ENCODE peak calls at places on chromosomes 13 and 19, in four cellular contexts. Z, G, L and E are unnamed samples.

GRCh38 chr19:1082165-1082927 is 12.8 kb downstream of the POLR2E start:
- DNase-seq in Z (no peak), G (no peak), L (peak), E (no peak)

GRCh38 chr19:32181356-32181920 is 164.0 kb upstream of the ZNF507 start:
- DNase-seq in G (no peak), L (no peak), Z (no peak), E (no peak)

GRCh38 chr13:105936816-105937215 is 598.6 kb downstream of the EFNB2 start:
- DNase-seq in L (no peak), G (no peak), Z (peak), E (no peak)

GRCh38 chr13:21894091-21894490 is 223.2 kb downstream of the FGF9 start:
- DNase-seq in Z (no peak), L (no peak), G (no peak), E (no peak)

GRCh38 chr19:2034729-2035589 is 16.1 kb downstream of the MKNK2 start:
- DNase-seq in Z (peak), G (no peak), L (peak), E (no peak)

GRCh38 chr13:33727356-33728083 is 90.4 kb upstream of the RFC3 start:
- DNase-seq in Z (no peak), L (no peak), G (no peak), E (no peak)

GRCh38 chr13:101880581-101880980 is 428.1 kb downstream of the ITGBL1 start:
- DNase-seq in L (no peak), G (no peak), Z (no peak), E (no peak)

GRCh38 chr19:33054623-33055022 is 10.1 kb downstream of the RHPN2 start:
- DNase-seq in G (no peak), Z (no peak), L (no peak), E (no peak)

GRCh38 chr13:97407540-97407939 is 26.4 kb upstream of the RAP2A start:
- DNase-seq in Z (no peak), L (no peak), G (no peak), E (no peak)

GRCh38 chr13:31638577-31638976 is 100.7 kb upstream of the RXFP2 start:
- DNase-seq in Z (peak), G (no peak), L (no peak), E (no peak)

GRCh38 chr19:2193807-2194206 is 30.1 kb downstream of the DOT1L start:
- DNase-seq in G (no peak), L (no peak), Z (no peak), E (no peak)

GRCh38 chr13:72023895-72024294 is 156.9 kb upstream of the DACH1 start:
- DNase-seq in G (no peak), Z (no peak), L (no peak), E (no peak)

GRCh38 chr19:42683917-42684513 is 56.3 kb downstream of the PSG3 start:
- DNase-seq in Z (peak), L (peak), G (no peak), E (peak)

GRCh38 chr19:8567522-8568172 is 9.6 kb downstream of the MYO1F start:
- DNase-seq in L (no peak), G (no peak), Z (no peak), E (no peak)

GRCh38 chr13:31591834-31592233 is 147.5 kb upstream of the RXFP2 start:
- DNase-seq in G (no peak), Z (no peak), L (no peak), E (no peak)

GRCh38 chr19:14563989-14564650 is 7.7 kb downstream of the NDUFB7 start:
- DNase-seq in Z (no peak), L (peak), G (no peak), E (no peak)

GRCh38 chr13:98384739-98385138 is 192.2 kb downstream of the STK24 start:
- DNase-seq in G (no peak), Z (peak), L (no peak), E (no peak)

GRCh38 chr19:48279747-48280146 is 9.9 kb downstream of the ZNF114 start:
- DNase-seq in L (no peak), G (no peak), Z (no peak), E (no peak)

GRCh38 chr19:11418518-11419506 is at the start of gene RGL3:
- DNase-seq in G (no peak), Z (no peak), L (peak), E (no peak)

GRCh38 chr19:941292-942132 is 15.7 kb downstream of the ARID3A start:
- DNase-seq in L (no peak), G (no peak), Z (no peak), E (no peak)

GRCh38 chr13:58999851-59000250 is 1163.9 kb downstream of the DIAPH3 start:
- DNase-seq in G (no peak), L (no peak), Z (no peak), E (no peak)

GRCh38 chr13:40552895-40553294 is 113.5 kb downstream of the FOXO1 start:
- DNase-seq in Z (no peak), G (no peak), L (no peak), E (peak)

GRCh38 chr19:43739836-43740235 is 14.9 kb downstream of the SMG9 start:
- DNase-seq in Z (no peak), G (no peak), L (no peak), E (no peak)
- TF ChIP-seq POLR2A in Z (no peak), G (no peak), L (no peak), E (no peak)

DNA sequence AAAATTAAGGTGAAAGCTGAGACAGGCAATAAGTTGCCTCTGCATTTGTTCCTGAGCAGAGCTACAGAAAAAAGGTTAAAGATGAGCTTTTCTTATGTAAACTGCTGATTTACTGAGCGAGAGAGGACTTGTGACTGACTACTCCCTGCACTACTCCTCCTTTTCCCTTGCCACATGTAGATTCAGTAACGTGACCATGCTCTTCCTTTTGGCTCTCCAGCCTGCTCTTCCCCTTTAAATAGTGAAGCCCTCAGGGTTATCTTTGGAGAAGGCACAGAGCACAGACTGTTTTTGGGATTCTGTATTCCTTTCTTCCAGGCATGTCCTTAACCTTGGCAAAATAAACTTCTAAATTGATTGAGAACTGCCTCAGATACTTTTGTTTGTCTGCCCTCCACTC is 630.1 kb downstream of the UQCRFS1 start:
- DNase-seq in Z (no peak), L (no peak), G (no peak), E (no peak)
- TF ChIP-seq MXI1 in Z (no peak), L (no peak), G (no peak), E (no peak)

DNA sequence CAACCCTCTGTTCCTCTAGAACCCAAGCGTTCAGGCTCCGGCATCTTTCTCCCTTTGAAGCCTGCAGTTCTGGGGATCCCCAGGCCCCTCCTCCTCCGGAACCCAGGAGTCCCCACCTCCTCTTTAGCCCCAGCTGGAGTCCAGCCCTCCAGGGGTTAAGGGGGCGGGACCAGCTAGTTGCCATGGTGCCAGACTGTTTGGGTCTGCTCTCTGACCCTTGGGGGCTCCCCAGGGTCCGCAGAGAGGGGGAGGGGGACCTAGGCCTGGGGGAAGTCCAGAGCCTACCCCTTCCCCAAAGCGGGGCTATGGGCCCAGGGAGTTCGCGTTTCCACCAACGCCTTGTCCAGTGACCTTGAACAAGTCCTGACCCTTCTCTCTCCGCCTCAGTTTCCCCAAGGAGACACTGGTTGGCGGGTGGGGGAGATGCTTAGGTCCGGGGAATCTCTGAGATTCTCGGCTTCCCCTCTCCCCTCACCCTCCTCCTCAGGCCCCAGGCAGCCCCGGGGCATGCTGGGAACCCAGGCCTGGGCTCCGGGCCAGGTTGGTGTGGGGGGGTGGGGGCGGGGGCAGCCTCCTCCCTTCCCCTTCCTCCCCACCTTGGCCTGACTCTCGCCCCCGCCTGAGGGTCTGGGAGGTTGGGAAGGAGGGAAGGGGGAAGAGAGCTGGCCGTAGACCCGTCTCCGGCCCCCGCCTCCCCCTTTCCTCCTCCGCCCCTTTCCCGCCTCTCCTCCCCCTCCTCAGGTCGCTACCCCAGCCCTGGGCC is 2.6 kb upstream of the SPACA6 start:
- DNase-seq in L (peak), G (no peak), Z (peak), E (no peak)
- TF ChIP-seq POLR2A in L (no peak), G (no peak), Z (no peak), E (no peak)

DNA sequence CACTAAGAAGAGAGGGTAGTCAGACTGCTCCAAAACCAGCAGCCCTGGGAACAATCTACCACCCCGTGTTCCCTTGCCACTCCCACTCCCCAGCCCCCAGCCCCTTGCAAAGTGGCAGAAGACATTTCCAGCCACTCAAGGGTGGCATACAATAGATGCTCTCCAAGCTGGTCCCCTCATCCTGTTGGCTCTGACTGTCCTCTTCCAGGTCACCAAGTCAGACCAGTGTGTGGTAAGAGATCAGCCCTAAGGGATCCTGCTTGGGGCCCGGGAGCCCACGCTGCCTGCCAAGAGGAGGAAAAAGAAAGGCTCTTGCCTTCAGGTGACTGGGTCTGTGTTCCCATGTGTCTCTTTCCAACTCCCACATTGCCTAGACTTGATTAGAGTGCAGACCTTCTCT is 25.0 kb downstream of the SERP2 start:
- DNase-seq in G (no peak), Z (no peak), L (no peak), E (no peak)
- TF ChIP-seq MXI1 in G (no peak), Z (no peak), L (no peak), E (no peak)

DNA sequence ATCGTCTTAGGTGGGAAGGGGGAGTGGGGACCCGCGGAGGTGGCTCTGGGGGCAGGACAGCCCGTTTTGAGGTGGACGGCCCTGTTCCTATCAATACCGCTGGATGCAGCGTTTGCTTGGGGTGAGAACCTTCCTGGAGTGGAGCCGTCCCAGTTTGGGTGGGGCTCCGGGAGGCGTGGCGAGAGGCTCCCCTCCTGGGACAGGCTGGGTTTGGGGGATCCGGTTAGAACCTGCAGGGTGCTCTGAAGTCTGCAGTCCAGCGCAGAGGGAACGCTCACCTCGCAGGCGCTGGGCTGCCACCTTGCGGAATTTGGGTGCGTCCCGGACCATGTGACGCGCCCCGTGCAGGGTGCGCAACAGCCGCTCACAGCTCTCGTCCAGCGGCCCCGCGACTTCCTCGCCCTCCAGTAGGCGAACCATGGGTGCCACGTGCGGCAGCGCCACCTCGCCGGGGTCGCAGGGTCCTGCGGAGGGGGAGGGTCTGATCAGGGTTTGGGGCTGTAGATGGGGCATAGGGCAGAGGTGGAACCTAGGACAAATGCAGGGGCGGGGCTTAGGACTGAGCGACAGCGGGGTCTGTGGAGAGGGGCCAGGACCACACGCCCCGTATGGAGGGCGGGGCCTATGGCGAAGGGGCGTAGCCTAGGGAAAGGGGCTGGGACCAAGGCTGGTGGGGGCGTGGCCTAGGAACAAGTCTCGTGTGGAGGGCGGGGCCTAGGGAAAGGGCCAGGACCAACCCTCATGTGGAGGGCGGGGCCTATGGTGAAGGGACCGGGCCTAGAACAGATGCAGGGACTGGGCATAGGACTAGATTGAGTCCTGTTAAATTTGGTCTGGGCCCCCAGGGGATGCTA is 13.8 kb downstream of the SH2D3A start:
- DNase-seq in Z (peak), G (peak), L (peak), E (peak)
- TF ChIP-seq POLR2A in Z (no peak), G (peak), L (peak), E (no peak)

DNA sequence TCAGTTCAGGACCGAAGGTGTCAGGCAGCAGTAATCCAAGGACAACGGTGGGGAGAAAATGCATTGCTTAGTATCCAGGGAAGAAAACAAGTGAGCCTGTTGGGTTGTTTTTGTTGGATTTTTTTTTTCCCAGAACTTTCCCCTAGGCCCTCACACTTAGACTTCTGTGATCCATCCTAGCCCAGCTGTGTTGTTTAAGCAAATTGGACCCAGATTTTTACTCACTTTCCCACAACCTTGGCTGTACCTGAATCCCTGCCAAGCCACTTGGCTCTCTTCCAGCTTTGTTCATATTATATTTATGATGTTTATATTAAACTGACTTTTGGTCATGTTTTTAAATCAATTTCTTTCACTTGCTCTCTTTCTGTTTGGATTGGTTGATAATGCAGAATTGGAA is 16.5 kb downstream of the OLFM4 start:
- DNase-seq in Z (no peak), L (no peak), G (no peak), E (no peak)
- TF ChIP-seq MXI1 in Z (no peak), L (no peak), G (no peak), E (no peak)

GRCh38 chr13:23629566-23630272 is 59.5 kb downstream of the TNFRSF19 start:
- DNase-seq in Z (no peak), L (no peak), G (no peak), E (peak)
- TF ChIP-seq POLR2A in Z (no peak), L (no peak), G (no peak), E (no peak)

DNA sequence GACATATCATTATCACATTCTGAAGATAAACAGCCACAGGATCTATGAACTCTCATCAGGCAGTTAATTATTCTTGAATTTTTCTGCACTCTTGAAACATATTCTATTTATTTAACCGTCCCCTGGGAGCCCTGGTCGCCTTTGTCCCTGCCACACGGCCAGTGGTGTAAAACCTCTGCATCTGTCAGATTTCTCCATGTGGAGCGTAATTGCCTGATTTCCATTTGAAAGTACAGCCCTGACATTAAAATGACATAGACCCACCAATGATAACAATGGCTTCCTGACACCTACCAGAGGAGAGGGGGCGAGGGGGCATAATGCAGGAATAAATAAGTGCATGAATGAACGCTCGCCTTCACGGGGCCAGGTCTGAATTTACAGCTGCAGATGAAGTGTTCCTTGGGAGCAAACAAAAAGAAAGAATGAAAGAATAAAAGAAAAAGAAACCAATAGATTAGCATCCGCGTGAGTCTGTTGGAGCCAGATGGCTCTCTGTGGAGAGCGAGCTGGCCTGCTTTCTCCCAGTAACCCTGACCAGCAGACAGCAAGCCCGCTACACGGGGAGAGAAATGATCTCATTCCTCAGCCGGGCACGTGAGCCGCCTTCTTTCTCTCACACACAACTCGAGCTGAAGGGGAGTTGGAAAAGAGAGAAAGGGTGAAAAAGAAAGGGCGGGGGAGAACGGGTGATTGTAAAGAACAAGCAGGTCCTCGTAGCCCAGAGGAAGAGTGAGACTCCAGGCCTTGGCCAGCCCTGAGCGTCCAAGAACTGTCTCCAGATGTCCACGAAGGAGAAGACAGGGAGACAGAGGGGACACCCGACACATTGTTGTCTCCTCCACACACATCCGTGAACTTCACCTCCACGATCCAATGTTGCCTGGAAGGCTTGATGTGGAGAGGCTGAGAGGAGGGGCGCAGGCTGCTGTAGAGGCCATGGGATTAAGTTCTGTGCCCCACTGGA is 81.2 kb downstream of the RNASEH2B start:
- DNase-seq in L (no peak), Z (peak), G (no peak), E (no peak)
- TF ChIP-seq MXI1 in L (no peak), Z (no peak), G (no peak), E (no peak)